ENCODE peak calls at places on chromosomes 3 and 15, in six cellular contexts. I is spleen, Y is A549, M is tibial nerve, A is H1, K is IMR-90. S is an unnamed sample.

GRCh38 chr3:37863552-37863865 is 1.8 kb downstream of the CTDSPL start:
- DNase-seq in I (peak), Y (no peak), M (no peak), A (no peak), K (no peak), S (no peak)

GRCh38 chr15:44883219-44883900 is 73.1 kb upstream of the TERB2 start:
- DNase-seq in I (no peak), Y (no peak), M (no peak), A (no peak), K (no peak), S (peak)

GRCh38 chr3:113754486-113755159 is 7.8 kb downstream of the ATP6V1A start:
- DNase-seq in I (no peak), Y (no peak), M (no peak), A (no peak), K (no peak), S (no peak)

GRCh38 chr3:173709026-173709425 is 311.5 kb downstream of the NLGN1 start:
- DNase-seq in I (no peak), Y (no peak), M (no peak), A (no peak), K (peak), S (no peak)

GRCh38 chr3:128726691-128727031 is 678 bp downstream of the RAB7A start:
- DNase-seq in I (peak), Y (peak), M (peak), A (no peak), K (peak), S (peak)

GRCh38 chr15:66948294-66948693 is 117.1 kb upstream of the SMAD3 start:
- DNase-seq in I (no peak), Y (peak), M (no peak), A (no peak), K (peak), S (no peak)

GRCh38 chr15:96849501-96849900 is 519.0 kb downstream of the NR2F2 start:
- DNase-seq in I (no peak), Y (no peak), M (no peak), A (no peak), K (peak), S (no peak)

GRCh38 chr15:38412466-38412865 is 41.5 kb upstream of the FAM98B start:
- DNase-seq in I (no peak), Y (no peak), M (no peak), A (no peak), K (no peak), S (no peak)

GRCh38 chr15:40249477-40250303 is 10.8 kb downstream of the PAK6 start:
- DNase-seq in I (peak), Y (no peak), M (no peak), A (no peak), K (peak), S (no peak)

GRCh38 chr3:122074621-122075265 is 19.6 kb downstream of the CD86 start:
- DNase-seq in I (peak), Y (no peak), M (no peak), A (no peak), K (no peak), S (no peak)

GRCh38 chr3:119227064-119227850 is 13.4 kb downstream of the B4GALT4 start:
- DNase-seq in I (no peak), Y (no peak), M (no peak), A (no peak), K (no peak), S (no peak)

GRCh38 chr15:90557651-90558084 is 27.9 kb downstream of the CRTC3 start:
- DNase-seq in I (no peak), Y (no peak), M (peak), A (no peak), K (peak), S (peak)

GRCh38 chr3:32354362-32354778 is 37.3 kb upstream of the CMTM7 start:
- DNase-seq in I (peak), Y (peak), M (no peak), A (no peak), K (no peak), S (no peak)

GRCh38 chr3:181756645-181757044 is 44.9 kb downstream of the SOX2 start:
- DNase-seq in I (no peak), Y (no peak), M (no peak), A (peak), K (no peak), S (no peak)

GRCh38 chr3:111691293-111691909 is 96.3 kb upstream of the ZBED2 start:
- DNase-seq in I (no peak), Y (peak), M (no peak), A (no peak), K (peak), S (peak)

GRCh38 chr3:101193957-101194356 is 126.4 kb downstream of the IMPG2 start:
- DNase-seq in I (no peak), Y (peak), M (no peak), A (no peak), K (peak), S (no peak)

GRCh38 chr15:40155270-40155910 is 5.5 kb upstream of the BUB1B start:
- DNase-seq in I (no peak), Y (no peak), M (no peak), A (peak), K (no peak), S (peak)

GRCh38 chr15:69253156-69253555 is 45.6 kb upstream of the PAQR5 start:
- DNase-seq in I (no peak), Y (peak), M (no peak), A (no peak), K (peak), S (no peak)

GRCh38 chr15:39622660-39623549 is 42.0 kb downstream of the THBS1 start:
- DNase-seq in I (no peak), Y (no peak), M (no peak), A (no peak), K (no peak), S (no peak)

GRCh38 chr3:42020681-42021307 is 58.9 kb upstream of the ULK4 start:
- DNase-seq in I (no peak), Y (peak), M (no peak), A (no peak), K (peak), S (no peak)

GRCh38 chr3:170633573-170633972 is 47.7 kb upstream of the SLC7A14 start:
- DNase-seq in I (no peak), Y (no peak), M (no peak), A (no peak), K (no peak), S (no peak)

GRCh38 chr15:65223996-65224395 is 12.7 kb upstream of the CILP start:
- DNase-seq in I (no peak), Y (no peak), M (no peak), A (no peak), K (no peak), S (no peak)

GRCh38 chr3:170256597-170256996 is 34.4 kb downstream of the PRKCI start:
- DNase-seq in I (no peak), Y (no peak), M (no peak), A (no peak), K (no peak), S (no peak)

GRCh38 chr3:113659121-113659531 is 37.3 kb downstream of the USF3 start:
- DNase-seq in I (no peak), Y (no peak), M (no peak), A (no peak), K (no peak), S (no peak)

GRCh38 chr15:45205192-45205591 is 17.4 kb upstream of the SHF start:
- DNase-seq in I (no peak), Y (peak), M (no peak), A (peak), K (peak), S (peak)

GRCh38 chr3:41627477-41628087 is 334.3 kb downstream of the ULK4 start:
- DNase-seq in I (no peak), Y (no peak), M (no peak), A (no peak), K (no peak), S (no peak)

GRCh38 chr15:89171136-89172072 is 50.0 kb downstream of the RLBP1 start:
- DNase-seq in I (peak), Y (peak), M (no peak), A (peak), K (peak), S (peak)

GRCh38 chr3:42906905-42907183 is 902 bp downstream of the ZNF662 start:
- DNase-seq in I (no peak), Y (no peak), M (no peak), A (no peak), K (no peak), S (peak)

GRCh38 chr15:75209289-75209676 is 7.6 kb downstream of the C15orf39 start:
- DNase-seq in I (no peak), Y (no peak), M (no peak), A (no peak), K (no peak), S (no peak)

GRCh38 chr3:72888546-72889309 is 882 bp downstream of the GXYLT2 start:
- DNase-seq in I (no peak), Y (no peak), M (no peak), A (peak), K (peak), S (peak)

GRCh38 chr3:37645801-37646380 is 215.8 kb upstream of the CTDSPL start:
- DNase-seq in I (no peak), Y (no peak), M (no peak), A (no peak), K (no peak), S (no peak)

DNA sequence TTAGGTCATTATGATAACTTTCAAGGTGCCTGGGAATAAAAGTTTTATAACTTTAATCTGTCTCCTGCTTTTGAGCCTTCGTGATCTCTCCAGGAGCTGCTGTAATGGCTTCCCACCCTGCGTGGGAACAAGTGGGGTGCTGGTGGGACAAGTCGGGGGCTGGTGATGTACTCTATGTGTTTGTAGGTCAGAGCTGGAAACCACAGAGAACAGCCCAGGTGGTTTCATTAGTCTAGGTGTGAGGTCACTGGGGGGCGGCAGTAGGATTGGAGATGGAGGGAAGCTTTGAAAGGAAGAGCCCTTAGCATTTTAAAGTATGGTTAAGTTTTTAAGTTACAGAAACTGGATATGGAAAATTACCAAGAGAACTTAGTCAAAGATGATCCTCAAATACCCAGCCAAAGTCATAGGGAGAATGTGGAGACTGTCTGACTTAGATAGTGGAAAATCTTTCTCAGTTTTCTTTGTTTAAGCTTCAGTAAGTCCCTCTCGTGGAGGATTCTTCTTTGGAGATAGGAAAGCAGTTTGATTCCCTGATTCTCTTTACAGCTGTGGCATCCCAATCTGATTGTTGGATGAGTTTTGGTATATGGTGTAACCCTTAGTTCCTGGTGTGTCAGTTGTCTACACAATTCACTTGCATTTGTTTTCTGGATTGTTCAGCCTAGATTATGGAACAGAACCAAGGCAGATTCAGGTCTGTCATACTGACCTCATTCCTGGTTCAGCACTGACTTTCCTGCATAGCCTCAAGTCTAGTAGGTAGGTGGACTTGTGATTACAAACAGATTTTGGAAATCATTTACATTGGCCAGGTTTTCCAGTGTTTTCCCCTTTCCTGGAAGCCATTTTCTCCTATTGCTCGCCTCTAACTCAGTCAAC is 115.6 kb downstream of the FNDC3B start:
- DNase-seq in I (no peak), Y (no peak), M (no peak), A (no peak), K (no peak), S (no peak)
- H3K4me3 ChIP-seq in I (no peak), Y (no peak), M (no peak), A (no peak), K (no peak), S (no peak)

GRCh38 chr15:51096976-51097375 is 2.3 kb upstream of the TNFAIP8L3 start:
- DNase-seq in I (no peak), Y (no peak), M (no peak), A (no peak), K (no peak), S (no peak)
- TF ChIP-seq POLR2A in I (no peak), Y (no peak), M (no peak), A (no peak), K (no peak), S (no peak)

GRCh38 chr3:17678116-17678741 is 64.2 kb downstream of the TBC1D5 start:
- DNase-seq in I (no peak), Y (no peak), M (no peak), A (no peak), K (peak), S (no peak)

GRCh38 chr3:17670749-17671148 is 71.7 kb downstream of the TBC1D5 start:
- DNase-seq in I (no peak), Y (no peak), M (no peak), A (no peak), K (no peak), S (no peak)

GRCh38 chr3:17672506-17672905 is 69.9 kb downstream of the TBC1D5 start:
- DNase-seq in I (no peak), Y (no peak), M (no peak), A (no peak), K (no peak), S (no peak)

DNA sequence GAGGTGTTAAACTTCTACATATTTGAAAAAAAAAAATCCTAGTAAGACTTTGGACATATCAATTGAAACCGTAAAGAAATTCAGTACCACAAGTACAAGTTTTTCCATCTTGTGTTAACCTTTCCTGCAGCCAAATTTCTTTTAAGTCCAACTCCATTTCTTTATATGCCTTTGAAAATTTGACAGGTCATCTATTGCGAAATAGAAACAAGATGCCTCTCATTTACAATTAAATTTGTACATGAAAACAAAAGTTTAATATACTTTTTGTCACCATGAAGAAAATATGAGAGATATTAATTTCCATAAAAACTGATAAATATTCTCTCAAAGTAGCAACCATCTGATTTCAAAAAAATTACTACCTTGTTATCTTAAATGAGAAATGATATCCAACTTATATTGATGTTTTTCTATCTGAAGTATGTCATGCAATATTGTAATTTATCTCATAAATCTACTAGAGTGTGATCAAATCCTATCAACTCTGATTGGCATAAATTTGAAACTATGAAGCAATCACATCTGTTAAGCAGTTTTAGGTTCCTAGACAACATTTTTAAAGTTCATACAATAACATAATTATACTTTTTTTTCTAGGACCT is 68.2 kb downstream of the TBC1D5 start:
- DNase-seq in I (no peak), Y (no peak), M (no peak), A (no peak), K (no peak), S (no peak)
- H3K4me3 ChIP-seq in I (no peak), Y (no peak), M (no peak), A (no peak), K (no peak), S (no peak)

GRCh38 chr3:16513141-16514020 is at the start of gene RFTN1:
- DNase-seq in I (peak), Y (no peak), M (peak), A (peak), K (peak), S (peak)
- TF ChIP-seq POLR2A in I (no peak), Y (peak), M (peak), A (no peak), K (peak), S (peak)

DNA sequence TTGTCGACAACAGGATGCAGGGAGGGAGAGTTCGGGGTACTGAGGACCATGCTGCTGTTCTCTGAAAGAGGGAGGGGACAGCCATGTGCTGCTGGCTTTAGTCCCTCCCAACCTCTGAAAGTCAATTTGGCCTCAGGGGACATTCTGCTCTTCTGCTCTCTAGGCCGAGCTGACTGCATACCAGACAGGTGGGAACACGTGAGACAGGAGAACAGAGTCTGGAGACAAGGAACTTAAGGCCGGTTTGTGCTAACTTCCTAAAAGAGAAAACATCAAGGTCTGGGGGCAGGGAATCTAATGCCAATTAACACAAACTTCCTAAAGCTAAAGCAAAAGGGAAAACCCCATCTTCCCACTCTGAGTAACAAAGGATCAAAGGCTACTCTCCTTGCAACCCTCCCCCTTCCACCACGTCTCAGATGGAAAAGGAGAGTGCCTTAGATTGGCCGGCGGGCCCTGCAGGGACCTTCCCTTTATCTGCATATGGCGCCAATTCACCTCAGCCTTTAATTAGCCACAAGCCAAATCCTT is 41.0 kb downstream of the SLCO2A1 start:
- DNase-seq in I (no peak), Y (no peak), M (no peak), A (no peak), K (no peak), S (no peak)
- H3K4me3 ChIP-seq in I (no peak), Y (no peak), M (no peak), A (no peak), K (no peak), S (no peak)

DNA sequence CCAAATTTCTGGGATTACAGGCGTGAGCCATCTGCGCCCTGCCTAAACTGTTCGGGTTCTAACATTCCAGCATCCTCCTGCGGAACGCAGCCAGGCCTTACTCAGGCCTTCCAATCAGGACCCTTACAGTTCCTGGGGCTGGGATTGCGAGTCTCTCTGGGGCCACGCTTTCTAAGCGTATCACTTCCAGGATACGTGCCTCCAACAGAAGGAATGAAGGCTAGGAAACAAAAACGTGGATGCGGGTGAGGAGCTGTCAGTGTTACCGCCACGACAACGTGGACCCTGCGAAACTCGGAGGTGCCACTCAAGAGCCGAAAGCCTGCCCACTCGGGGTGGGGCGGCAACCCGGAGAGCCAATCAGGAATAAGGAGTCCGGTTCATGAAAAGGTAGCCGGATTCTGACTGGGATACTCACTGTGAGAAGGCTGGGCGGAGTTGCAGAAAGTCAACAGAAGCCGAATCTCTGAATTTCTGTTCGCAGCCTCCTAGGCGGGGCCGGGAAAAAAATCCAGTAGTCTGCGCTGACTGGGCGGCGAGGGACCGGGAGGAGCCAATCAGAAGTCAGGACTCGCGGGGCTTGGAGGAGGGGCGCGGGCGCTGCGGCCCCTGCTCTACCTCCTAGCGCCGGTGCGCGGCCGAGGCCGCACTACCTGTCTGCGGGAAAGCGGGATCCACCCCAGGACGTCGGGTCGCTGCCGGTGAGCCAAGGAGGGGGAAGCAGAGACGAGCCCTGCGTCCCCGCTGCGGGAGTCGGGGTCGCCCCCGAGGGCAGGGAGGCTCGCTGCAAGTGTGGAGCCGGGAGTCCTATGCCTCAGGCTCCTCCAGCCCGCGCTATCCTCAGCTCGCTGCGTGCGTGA is at the start of gene HYKK:
- DNase-seq in I (peak), Y (peak), M (peak), A (peak), K (peak), S (peak)
- TF ChIP-seq POLR2A in I (no peak), Y (peak), M (peak), A (no peak), K (no peak), S (peak)

DNA sequence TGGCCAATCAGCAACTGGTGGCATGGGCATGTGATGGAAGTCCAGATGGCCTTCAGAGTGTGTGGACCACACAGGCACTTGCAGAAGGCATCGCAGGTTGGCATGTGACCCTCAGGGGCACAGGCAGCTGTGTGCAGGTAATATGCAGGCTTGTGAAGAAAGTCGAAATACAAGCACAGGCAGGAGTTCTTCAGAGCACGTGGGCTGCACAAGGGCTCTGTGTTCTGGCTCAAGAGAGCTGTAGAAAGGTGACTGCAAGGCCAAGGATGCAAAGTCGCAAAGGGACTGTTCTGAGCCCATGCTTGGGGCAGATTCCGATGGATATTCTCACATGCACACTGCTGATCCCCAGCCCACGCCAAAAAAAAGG is 8.3 kb downstream of the LRRC2 start:
- DNase-seq in I (no peak), Y (no peak), M (no peak), A (no peak), K (no peak), S (no peak)
- H3K4me3 ChIP-seq in I (no peak), Y (no peak), M (no peak), A (no peak), K (no peak), S (no peak)

GRCh38 chr3:149534082-149534481 is 59.6 kb downstream of the TM4SF4 start:
- DNase-seq in I (no peak), Y (no peak), M (no peak), A (no peak), K (no peak), S (no peak)
- TF ChIP-seq POLR2A in I (no peak), Y (no peak), M (no peak), A (no peak), K (no peak), S (no peak)